ENCODE peak calls at places on chromosomes 2 and 18, in seven cellular contexts. K, Z, O, C, S, V and L are unnamed samples.

GRCh38 chr2:145194671-145195070 is 674.8 kb upstream of the ZEB2 start:
- DNase-seq in V (peak; percentile 9), S (no peak), K (no peak), O (no peak), Z (no peak), C (no peak), L (no peak)

GRCh38 chr2:69195706-69196105 is 182.7 kb downstream of the ANTXR1 start:
- DNase-seq in O (no peak), S (no peak), K (no peak), C (no peak), V (no peak), Z (no peak), L (no peak)

GRCh38 chr2:207513577-207514257 is 16.0 kb upstream of the CREB1 start:
- DNase-seq in V (peak; percentile 96), K (peak; percentile 99), C (peak; percentile 92), Z (peak; percentile 90), O (peak; percentile 95), S (no peak), L (peak; percentile 74)

GRCh38 chr2:217666338-217666737 is 336.5 kb downstream of the TNS1 start:
- DNase-seq in Z (peak; percentile 66), C (no peak), K (peak; percentile 44), S (no peak), V (peak; percentile 60), O (no peak), L (no peak)

GRCh38 chr2:69642709-69643601 is 584 bp downstream of the AAK1 start:
- DNase-seq in Z (peak; percentile 62), S (peak; percentile 25), C (peak; percentile 69), O (peak; percentile 82), K (peak; percentile 84), V (peak; percentile 83), L (peak; percentile 52)

GRCh38 chr2:74991977-74992376 is 33.5 kb downstream of the POLE4 start:
- DNase-seq in O (no peak), V (peak; percentile 67), C (peak; percentile 96), Z (peak; percentile 60), S (no peak), K (peak; percentile 38), L (no peak)

GRCh38 chr2:73257425-73258125 is 23.5 kb downstream of the CCT7 start:
- DNase-seq in V (no peak), K (no peak), C (no peak), Z (no peak), O (no peak), S (no peak), L (no peak)

GRCh38 chr2:131034122-131035051 is 58.9 kb downstream of the FAM168B start:
- DNase-seq in Z (peak; percentile 46), V (peak; percentile 28), S (no peak), C (peak; percentile 31), K (peak; percentile 51), O (no peak), L (no peak)

GRCh38 chr2:239660390-239661228 is 259.8 kb upstream of the HDAC4 start:
- DNase-seq in O (no peak), V (no peak), K (no peak), S (no peak), Z (no peak), C (no peak), L (no peak)

GRCh38 chr18:59881728-59882685 is 17.8 kb upstream of the PMAIP1 start:
- DNase-seq in K (peak; percentile 82), O (no peak), V (peak; percentile 57), C (peak; percentile 62), Z (peak; percentile 32), S (no peak), L (peak; percentile 51)

GRCh38 chr2:9141706-9142460 is 64.7 kb upstream of the ASAP2 start:
- DNase-seq in Z (no peak), C (no peak), V (no peak), O (no peak), K (no peak), S (no peak), L (no peak)

GRCh38 chr2:168457177-168457905 is 1.3 kb downstream of the CERS6 start:
- DNase-seq in O (peak; percentile 17), C (peak; percentile 7), Z (no peak), V (peak; percentile 8), K (no peak), S (no peak), L (no peak)

GRCh38 chr2:200276472-200276871 is 30.0 kb upstream of the SPATS2L start:
- DNase-seq in O (no peak), K (no peak), S (no peak), V (no peak), Z (no peak), C (no peak), L (no peak)

GRCh38 chr18:9760641-9761040 is 52.5 kb downstream of the RAB31 start:
- DNase-seq in O (no peak), S (no peak), K (no peak), Z (no peak), C (no peak), V (no peak), L (no peak)

GRCh38 chr2:217822296-217823252 is 180.2 kb downstream of the TNS1 start:
- DNase-seq in Z (peak; percentile 60), C (peak; percentile 43), K (peak; percentile 72), S (no peak), V (peak; percentile 20), O (peak; percentile 11), L (no peak)

GRCh38 chr2:24453379-24454073 is 37.5 kb upstream of the NCOA1 start:
- DNase-seq in O (no peak), K (no peak), C (no peak), Z (no peak), S (no peak), V (no peak), L (no peak)

GRCh38 chr2:214765180-214765579 is 44.3 kb downstream of the BARD1 start:
- DNase-seq in K (peak; percentile 4), S (no peak), V (no peak), Z (no peak), O (peak; percentile 27), C (no peak), L (no peak)

GRCh38 chr2:149606251-149606811 is 18.8 kb upstream of the MMADHC start:
- DNase-seq in Z (no peak), O (no peak), S (no peak), K (peak; percentile 61), V (peak; percentile 40), C (no peak), L (no peak)

GRCh38 chr2:14861201-14861600 is 228.7 kb downstream of the LRATD1 start:
- DNase-seq in K (peak; percentile 1), Z (no peak), O (no peak), C (no peak), V (no peak), S (no peak), L (no peak)

GRCh38 chr18:63322908-63323634 is 3.5 kb upstream of the BCL2 start:
- DNase-seq in C (peak; percentile 86), Z (peak; percentile 69), K (peak; percentile 56), S (no peak), V (peak; percentile 69), O (peak; percentile 64), L (peak; percentile 64)

GRCh38 chr2:12728221-12728777 is 11.6 kb downstream of the TRIB2 start:
- DNase-seq in V (no peak), K (no peak), C (no peak), O (no peak), S (no peak), Z (no peak), L (no peak)

GRCh38 chr2:223723954-223724411 is 113.4 kb downstream of the AP1S3 start:
- DNase-seq in C (no peak), O (peak; percentile 16), K (no peak), V (no peak), S (no peak), Z (no peak), L (peak; percentile 53)

GRCh38 chr18:54859667-54860421 is 31.6 kb downstream of the RAB27B start:
- DNase-seq in C (no peak), Z (no peak), S (no peak), K (no peak), V (no peak), O (no peak), L (no peak)

GRCh38 chr2:233213011-233213410 is 38.5 kb upstream of the ATG16L1 start:
- DNase-seq in Z (no peak), S (no peak), C (no peak), K (no peak), V (no peak), O (no peak), L (no peak)

GRCh38 chr2:119753041-119753929 is 6.4 kb upstream of the PTPN4 start:
- DNase-seq in S (no peak), K (peak; percentile 26), O (peak; percentile 60), Z (peak; percentile 53), C (peak; percentile 71), V (peak; percentile 47), L (peak; percentile 42)

GRCh38 chr2:212677466-212677865 is 138.9 kb upstream of the ERBB4 start:
- DNase-seq in C (no peak), O (no peak), S (no peak), Z (no peak), V (no peak), K (no peak), L (no peak)

GRCh38 chr18:59954746-59955145 is 55.0 kb downstream of the PMAIP1 start:
- DNase-seq in C (peak; percentile 10), V (peak; percentile 83), S (no peak), K (peak; percentile 80), O (no peak), Z (peak; percentile 37), L (no peak)

GRCh38 chr2:33038230-33038629 is 91.5 kb downstream of the LTBP1 start:
- DNase-seq in V (no peak), K (no peak), Z (no peak), O (no peak), C (no peak), S (no peak), L (no peak)

GRCh38 chr2:216109962-216110614 is 940 bp downstream of the XRCC5 start:
- DNase-seq in O (peak; percentile 63), V (peak; percentile 53), Z (peak; percentile 50), C (peak; percentile 71), K (peak; percentile 54), S (no peak), L (peak; percentile 19)

GRCh38 chr2:223460774-223461211 is 141.4 kb downstream of the SCG2 start:
- DNase-seq in V (peak; percentile 86), K (peak; percentile 76), S (no peak), O (no peak), C (peak; percentile 66), Z (peak; percentile 46), L (peak; percentile 10)

GRCh38 chr2:84697895-84698294 is 181.6 kb downstream of the DNAH6 start:
- DNase-seq in Z (no peak), C (no peak), S (no peak), K (no peak), O (no peak), V (peak; percentile 31), L (no peak)

GRCh38 chr18:79371536-79372210 is 24.1 kb upstream of the NFATC1 start:
- DNase-seq in S (no peak), V (no peak), K (no peak), O (no peak), Z (no peak), C (no peak), L (no peak)